ENCODE peak calls at places on chromosomes 3 and 15, in six cellular contexts. One of them, this sample, is unnamed.

GRCh38 chr15:89704411-89704810 is 13.8 kb downstream of the WDR93 start:
- DNase-seq in cardiac fibroblast: no peak
- DNase-seq in right atrium auricular region: no peak
- DNase-seq in neural progenitor cell: no peak
- DNase-seq in sigmoid colon: no peak
- DNase-seq in endothelial cell: no peak
- DNase-seq in this sample: no peak

GRCh38 chr3:106210923-106211322 is 342.1 kb upstream of the CBLB start:
- DNase-seq in cardiac fibroblast: no peak
- DNase-seq in right atrium auricular region: no peak
- DNase-seq in neural progenitor cell: no peak
- DNase-seq in sigmoid colon: no peak
- DNase-seq in endothelial cell: no peak
- DNase-seq in this sample: no peak

GRCh38 chr15:83155937-83156336 is 48.5 kb downstream of the TM6SF1 start:
- DNase-seq in cardiac fibroblast: no peak
- DNase-seq in right atrium auricular region: no peak
- DNase-seq in neural progenitor cell: no peak
- DNase-seq in sigmoid colon: no peak
- DNase-seq in endothelial cell: no peak
- DNase-seq in this sample: no peak

GRCh38 chr15:37078000-37078399 is 22.3 kb downstream of the MEIS2 start:
- DNase-seq in cardiac fibroblast: no peak
- DNase-seq in right atrium auricular region: no peak
- DNase-seq in neural progenitor cell: no peak
- DNase-seq in sigmoid colon: no peak
- DNase-seq in endothelial cell: no peak
- DNase-seq in this sample: no peak

GRCh38 chr3:147002721-147003120 is 397.6 kb upstream of the PLSCR5 start:
- DNase-seq in cardiac fibroblast: no peak
- DNase-seq in right atrium auricular region: no peak
- DNase-seq in neural progenitor cell: no peak
- DNase-seq in sigmoid colon: no peak
- DNase-seq in endothelial cell: no peak
- DNase-seq in this sample: no peak

GRCh38 chr3:13167829-13168228 is 94.6 kb upstream of the IQSEC1 start:
- DNase-seq in cardiac fibroblast: no peak
- DNase-seq in right atrium auricular region: no peak
- DNase-seq in neural progenitor cell: no peak
- DNase-seq in sigmoid colon: peak; percentile 15
- DNase-seq in endothelial cell: no peak
- DNase-seq in this sample: peak; percentile 46

GRCh38 chr3:101146946-101147345 is 153.7 kb upstream of the ABI3BP start:
- DNase-seq in cardiac fibroblast: peak; percentile 22
- DNase-seq in right atrium auricular region: no peak
- DNase-seq in neural progenitor cell: peak; percentile 9
- DNase-seq in sigmoid colon: no peak
- DNase-seq in endothelial cell: no peak
- DNase-seq in this sample: no peak

GRCh38 chr3:94159062-94159726 is 96.3 kb downstream of the NSUN3 start:
- DNase-seq in cardiac fibroblast: peak; percentile 86
- DNase-seq in right atrium auricular region: peak; percentile 62
- DNase-seq in neural progenitor cell: no peak
- DNase-seq in sigmoid colon: no peak
- DNase-seq in endothelial cell: no peak
- DNase-seq in this sample: no peak

GRCh38 chr3:151228291-151229125 is 25.5 kb upstream of the GPR171 start:
- DNase-seq in cardiac fibroblast: peak; percentile 84
- DNase-seq in right atrium auricular region: no peak
- DNase-seq in neural progenitor cell: no peak
- DNase-seq in sigmoid colon: no peak
- DNase-seq in endothelial cell: no peak
- DNase-seq in this sample: no peak

GRCh38 chr3:101902041-101902440 is 52.7 kb downstream of the NFKBIZ start:
- DNase-seq in cardiac fibroblast: peak; percentile 98
- DNase-seq in right atrium auricular region: no peak
- DNase-seq in neural progenitor cell: no peak
- DNase-seq in sigmoid colon: no peak
- DNase-seq in endothelial cell: no peak
- DNase-seq in this sample: no peak

GRCh38 chr3:114846779-114847178 is 300.3 kb downstream of the ZBTB20 start:
- DNase-seq in cardiac fibroblast: no peak
- DNase-seq in right atrium auricular region: no peak
- DNase-seq in neural progenitor cell: no peak
- DNase-seq in sigmoid colon: no peak
- DNase-seq in endothelial cell: no peak
- DNase-seq in this sample: no peak

GRCh38 chr3:181493423-181493822 is 218.3 kb upstream of the SOX2 start:
- DNase-seq in cardiac fibroblast: peak; percentile 7
- DNase-seq in right atrium auricular region: no peak
- DNase-seq in neural progenitor cell: no peak
- DNase-seq in sigmoid colon: no peak
- DNase-seq in endothelial cell: no peak
- DNase-seq in this sample: no peak

GRCh38 chr15:36356978-36357582 is 222.3 kb upstream of the CDIN1 start:
- DNase-seq in cardiac fibroblast: peak; percentile 68
- DNase-seq in right atrium auricular region: no peak
- DNase-seq in neural progenitor cell: no peak
- DNase-seq in sigmoid colon: no peak
- DNase-seq in endothelial cell: no peak
- DNase-seq in this sample: no peak

GRCh38 chr3:102536479-102536878 is 101.7 kb downstream of the ZPLD1 start:
- DNase-seq in cardiac fibroblast: peak; percentile 59
- DNase-seq in right atrium auricular region: no peak
- DNase-seq in neural progenitor cell: peak; percentile 46
- DNase-seq in sigmoid colon: no peak
- DNase-seq in endothelial cell: no peak
- DNase-seq in this sample: no peak

GRCh38 chr15:39539466-39539865 is 41.4 kb upstream of the THBS1 start:
- DNase-seq in cardiac fibroblast: no peak
- DNase-seq in right atrium auricular region: no peak
- DNase-seq in neural progenitor cell: no peak
- DNase-seq in sigmoid colon: no peak
- DNase-seq in endothelial cell: no peak
- DNase-seq in this sample: no peak

GRCh38 chr3:10548997-10549396 is 43.6 kb upstream of the ATP2B2 start:
- DNase-seq in cardiac fibroblast: no peak
- DNase-seq in right atrium auricular region: peak; percentile 38
- DNase-seq in neural progenitor cell: no peak
- DNase-seq in sigmoid colon: peak; percentile 7
- DNase-seq in endothelial cell: no peak
- DNase-seq in this sample: peak; percentile 36

GRCh38 chr3:66744986-66745385 is 244.2 kb upstream of the LRIG1 start:
- DNase-seq in cardiac fibroblast: peak; percentile 16
- DNase-seq in right atrium auricular region: no peak
- DNase-seq in neural progenitor cell: no peak
- DNase-seq in sigmoid colon: no peak
- DNase-seq in endothelial cell: no peak
- DNase-seq in this sample: no peak

GRCh38 chr3:29128004-29128403 is 152.9 kb upstream of the RBMS3 start:
- DNase-seq in cardiac fibroblast: peak; percentile 12
- DNase-seq in right atrium auricular region: no peak
- DNase-seq in neural progenitor cell: peak; percentile 11
- DNase-seq in sigmoid colon: no peak
- DNase-seq in endothelial cell: peak; percentile 20
- DNase-seq in this sample: no peak

DNA sequence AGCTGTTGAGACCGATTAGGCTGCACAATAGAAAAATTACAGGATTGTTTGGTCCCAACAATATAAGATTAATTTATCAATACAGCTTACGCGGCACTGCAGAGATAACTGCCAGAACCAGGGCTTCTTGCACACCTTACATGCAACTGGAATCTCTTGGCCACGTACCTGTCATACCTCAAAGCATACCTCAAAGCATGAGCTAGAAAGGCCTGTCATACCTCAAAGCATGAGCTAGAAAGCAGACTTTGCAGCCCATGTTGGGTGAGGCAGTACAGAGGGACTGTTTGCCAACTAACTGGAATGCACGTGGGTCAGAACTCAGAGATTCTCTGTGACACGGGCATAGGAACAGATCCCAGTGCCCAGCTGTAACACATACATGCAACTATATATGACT is 34.7 kb downstream of the NTRK3 start:
- DNase-seq in cardiac fibroblast: no peak
- DNase-seq in right atrium auricular region: no peak
- DNase-seq in neural progenitor cell: no peak
- DNase-seq in sigmoid colon: no peak
- DNase-seq in endothelial cell: no peak
- DNase-seq in this sample: no peak
- TF ChIP-seq CTCF in cardiac fibroblast: no peak
- TF ChIP-seq CTCF in right atrium auricular region: no peak
- TF ChIP-seq CTCF in neural progenitor cell: no peak
- TF ChIP-seq CTCF in sigmoid colon: no peak
- TF ChIP-seq CTCF in endothelial cell: no peak
- TF ChIP-seq CTCF in this sample: no peak

GRCh38 chr15:74692327-74692726 is 3.5 kb downstream of the EDC3 start:
- DNase-seq in cardiac fibroblast: no peak
- DNase-seq in right atrium auricular region: no peak
- DNase-seq in neural progenitor cell: no peak
- DNase-seq in sigmoid colon: no peak
- DNase-seq in endothelial cell: no peak
- DNase-seq in this sample: no peak

GRCh38 chr15:74696398-74696729 is 540 bp upstream of the EDC3 start:
- DNase-seq in cardiac fibroblast: no peak
- DNase-seq in right atrium auricular region: no peak
- DNase-seq in neural progenitor cell: no peak
- DNase-seq in sigmoid colon: no peak
- DNase-seq in endothelial cell: no peak
- DNase-seq in this sample: no peak

GRCh38 chr15:74696808-74697207 is 984 bp upstream of the EDC3 start:
- DNase-seq in cardiac fibroblast: no peak
- DNase-seq in right atrium auricular region: no peak
- DNase-seq in neural progenitor cell: no peak
- DNase-seq in sigmoid colon: no peak
- DNase-seq in endothelial cell: no peak
- DNase-seq in this sample: no peak

GRCh38 chr15:74695597-74696397 is at the start of gene EDC3:
- DNase-seq in cardiac fibroblast: peak; percentile 82
- DNase-seq in right atrium auricular region: peak; percentile 77
- DNase-seq in neural progenitor cell: peak; percentile 95
- DNase-seq in sigmoid colon: peak; percentile 91
- DNase-seq in endothelial cell: peak; percentile 77
- DNase-seq in this sample: peak; percentile 83
- TF ChIP-seq CTCF in cardiac fibroblast: no peak
- TF ChIP-seq CTCF in right atrium auricular region: peak; percentile 14
- TF ChIP-seq CTCF in neural progenitor cell: no peak
- TF ChIP-seq CTCF in sigmoid colon: peak; percentile 13
- TF ChIP-seq CTCF in endothelial cell: no peak
- TF ChIP-seq CTCF in this sample: no peak

DNA sequence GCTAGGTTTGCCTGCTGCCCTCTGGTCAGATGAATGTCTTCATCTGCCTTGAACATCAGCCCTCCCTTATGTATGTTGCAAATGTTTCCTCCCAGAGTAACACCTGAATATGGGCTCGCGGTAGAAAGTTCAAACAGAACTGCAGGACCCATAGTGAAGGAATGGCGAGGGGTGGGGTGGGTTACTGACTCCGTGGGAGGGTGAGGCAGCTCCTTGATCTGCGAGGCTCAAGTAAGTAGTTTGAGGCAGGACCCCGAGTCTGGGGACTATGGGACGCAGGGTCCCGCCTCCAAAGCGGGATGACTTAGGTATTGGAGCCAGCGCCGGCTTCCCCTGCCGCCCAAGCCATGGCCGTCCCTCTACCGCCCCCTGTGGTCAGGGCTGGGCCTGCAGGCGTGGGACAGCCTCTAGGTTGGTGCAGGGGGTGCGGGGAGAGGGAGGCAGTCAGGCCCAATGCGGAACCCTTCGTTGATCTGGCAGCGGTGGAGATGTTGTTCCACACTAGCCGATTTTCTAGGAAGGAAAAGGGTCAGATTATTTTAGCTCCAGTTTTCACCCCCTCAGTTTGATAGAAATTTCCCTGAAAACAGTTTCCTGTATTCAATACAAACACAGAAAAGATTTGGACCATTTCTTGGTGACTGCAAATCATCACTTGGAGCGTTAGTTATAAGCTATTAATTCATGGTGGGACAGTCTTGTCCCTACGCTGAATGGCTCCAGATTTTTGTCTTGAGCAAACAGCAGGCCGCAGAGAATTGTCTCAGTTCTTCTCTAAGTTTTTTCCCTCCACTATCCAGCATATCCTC is 72.3 kb downstream of the CORO2B start:
- DNase-seq in cardiac fibroblast: no peak
- DNase-seq in right atrium auricular region: no peak
- DNase-seq in neural progenitor cell: peak; percentile 90
- DNase-seq in sigmoid colon: peak; percentile 76
- DNase-seq in endothelial cell: peak; percentile 98
- DNase-seq in this sample: peak; percentile 67
- TF ChIP-seq CTCF in cardiac fibroblast: peak; percentile 79
- TF ChIP-seq CTCF in right atrium auricular region: peak; percentile 76
- TF ChIP-seq CTCF in neural progenitor cell: peak; percentile 94
- TF ChIP-seq CTCF in sigmoid colon: peak; percentile 40
- TF ChIP-seq CTCF in endothelial cell: peak; percentile 97
- TF ChIP-seq CTCF in this sample: no peak

GRCh38 chr3:195259564-195260285 is 11.2 kb downstream of the XXYLT1 start:
- DNase-seq in cardiac fibroblast: peak; percentile 97
- DNase-seq in right atrium auricular region: peak; percentile 95
- DNase-seq in neural progenitor cell: peak; percentile 96
- DNase-seq in sigmoid colon: peak; percentile 98
- DNase-seq in endothelial cell: peak; percentile 96
- DNase-seq in this sample: peak; percentile 90
- TF ChIP-seq CTCF in cardiac fibroblast: peak; percentile 19
- TF ChIP-seq CTCF in right atrium auricular region: peak; percentile 75
- TF ChIP-seq CTCF in neural progenitor cell: peak; percentile 59
- TF ChIP-seq CTCF in sigmoid colon: no peak
- TF ChIP-seq CTCF in endothelial cell: peak; percentile 96
- TF ChIP-seq CTCF in this sample: peak; percentile 58

DNA sequence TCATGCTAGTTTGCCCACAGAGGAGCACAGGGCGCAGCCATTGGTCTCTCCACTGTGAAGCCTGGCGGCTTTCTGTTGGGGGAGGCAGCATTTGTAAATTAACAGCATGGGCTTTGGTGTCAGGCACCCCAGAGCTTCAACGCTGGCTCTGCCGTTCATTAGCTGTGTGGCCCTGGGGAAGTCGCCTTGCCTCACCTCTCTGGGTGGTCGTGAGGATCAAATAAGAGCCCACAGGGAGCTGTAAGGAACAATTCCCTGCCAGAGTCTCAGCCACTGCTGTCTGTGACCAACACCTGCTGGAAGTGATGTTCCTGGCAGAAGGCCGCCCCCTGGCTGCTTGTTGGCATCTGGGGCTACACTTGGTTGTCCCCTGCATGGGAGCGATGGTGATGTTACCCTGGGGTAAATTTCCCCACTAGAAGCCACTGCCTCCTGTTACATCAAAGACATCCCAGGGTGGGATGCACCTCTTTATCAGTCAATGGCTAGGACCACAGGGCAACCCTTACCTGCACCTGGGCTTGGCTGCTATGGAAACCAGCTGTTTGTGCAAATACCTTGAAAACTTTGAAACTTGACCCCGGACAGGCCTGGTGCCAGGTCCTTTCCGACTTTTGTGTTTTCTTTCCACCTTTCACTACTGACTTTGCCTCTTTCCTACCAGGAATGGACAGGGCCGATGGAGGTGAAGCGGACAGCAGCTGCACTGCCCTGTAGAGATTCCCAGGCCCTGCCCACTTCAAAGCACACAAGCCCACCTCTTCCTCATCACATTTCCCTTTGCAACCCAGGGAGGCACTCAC is 36.9 kb downstream of the DNASE1L3 start:
- DNase-seq in cardiac fibroblast: peak; percentile 33
- DNase-seq in right atrium auricular region: no peak
- DNase-seq in neural progenitor cell: peak; percentile 77
- DNase-seq in sigmoid colon: peak; percentile 82
- DNase-seq in endothelial cell: peak; percentile 58
- DNase-seq in this sample: no peak
- TF ChIP-seq CTCF in cardiac fibroblast: peak; percentile 44
- TF ChIP-seq CTCF in right atrium auricular region: peak; percentile 62
- TF ChIP-seq CTCF in neural progenitor cell: peak; percentile 60
- TF ChIP-seq CTCF in sigmoid colon: no peak
- TF ChIP-seq CTCF in endothelial cell: no peak
- TF ChIP-seq CTCF in this sample: no peak